ENCODE peak calls at places on chromosomes 2 and 18, in nine cellular contexts. Y is PC-3, N is GM23338, H is OCI-LY7, B is GM23248, L is neural progenitor cell, A is SK-N-SH, I is HCT116, J is MM.1S. K is an unnamed sample.

GRCh38 chr2:98436734-98437133 is 7.9 kb upstream of the INPP4A start:
- DNase-seq in Y (no peak), I (no peak), J (no peak), A (no peak), B (no peak), L (no peak), N (peak; percentile 70), H (no peak), K (no peak)

GRCh38 chr2:175883586-175884194 is 118.4 kb downstream of the LNPK start:
- DNase-seq in B (no peak), L (no peak), A (no peak), N (peak; percentile 64), Y (no peak), I (no peak), H (no peak), J (no peak), K (no peak)

GRCh38 chr2:241014764-241015163 is 16.3 kb downstream of the SNED1 start:
- DNase-seq in Y (no peak), I (no peak), H (no peak), N (no peak), J (no peak), B (no peak), A (no peak), L (no peak), K (no peak)

GRCh38 chr2:78024991-78025390 is 502.8 kb upstream of the LRRTM4 start:
- DNase-seq in L (no peak), Y (no peak), N (no peak), I (no peak), J (no peak), A (no peak), H (no peak), B (no peak), K (no peak)

GRCh38 chr2:35871672-35872071 is 483.9 kb upstream of the CRIM1 start:
- DNase-seq in J (no peak), H (no peak), Y (peak; percentile 61), I (peak; percentile 1), N (peak; percentile 41), B (peak; percentile 49), A (peak; percentile 19), L (no peak), K (no peak)

GRCh38 chr2:72955188-72956049 is 38.1 kb downstream of the EMX1 start:
- DNase-seq in L (peak; percentile 93), A (no peak), I (no peak), B (no peak), J (no peak), Y (no peak), H (no peak), N (no peak), K (no peak)

GRCh38 chr2:8278709-8279354 is 403.0 kb upstream of the ID2 start:
- DNase-seq in Y (no peak), I (no peak), H (no peak), L (no peak), B (no peak), J (no peak), N (no peak), A (no peak), K (no peak)

GRCh38 chr18:73948497-73948896 is 199.1 kb downstream of the FBXO15 start:
- DNase-seq in H (no peak), A (no peak), N (no peak), J (no peak), I (no peak), L (no peak), Y (no peak), B (no peak), K (no peak)

GRCh38 chr2:131425191-131426021 is 50.5 kb upstream of the TUBA3D start:
- DNase-seq in J (no peak), B (no peak), H (no peak), N (peak; percentile 42), Y (no peak), L (peak; percentile 39), A (peak; percentile 69), I (no peak), K (peak; percentile 7)

GRCh38 chr2:8580316-8581047 is 101.4 kb upstream of the ID2 start:
- DNase-seq in H (peak; percentile 41), L (no peak), Y (no peak), J (no peak), A (no peak), I (no peak), N (no peak), B (no peak), K (no peak)

GRCh38 chr2:135048122-135048521 is 875 bp upstream of the MAP3K19 start:
- DNase-seq in B (no peak), J (no peak), I (no peak), Y (no peak), N (no peak), A (no peak), H (no peak), L (no peak), K (no peak)

GRCh38 chr2:53819627-53820026 is 32.8 kb downstream of the ERLEC1 start:
- DNase-seq in H (no peak), A (no peak), N (peak; percentile 42), I (no peak), J (no peak), Y (no peak), L (no peak), B (no peak), K (no peak)

GRCh38 chr2:145638675-145639074 is 1118.8 kb upstream of the ZEB2 start:
- DNase-seq in Y (peak; percentile 13), I (no peak), H (no peak), N (peak; percentile 21), J (no peak), L (no peak), A (peak; percentile 1), B (no peak), K (no peak)

GRCh38 chr2:211103989-211104388 is 547.6 kb downstream of the CPS1 start:
- DNase-seq in A (no peak), H (no peak), I (no peak), J (no peak), Y (peak; percentile 31), B (no peak), N (no peak), L (no peak), K (peak; percentile 10)

GRCh38 chr2:1736997-1737480 is 7.3 kb downstream of the PXDN start:
- DNase-seq in N (no peak), Y (peak; percentile 92), L (no peak), H (no peak), J (no peak), I (no peak), B (peak; percentile 82), A (peak; percentile 80), K (no peak)

GRCh38 chr2:190663348-190663747 is 14.5 kb downstream of the NAB1 start:
- DNase-seq in B (peak; percentile 47), Y (peak; percentile 18), I (no peak), J (no peak), N (no peak), A (no peak), L (no peak), H (no peak), K (no peak)

GRCh38 chr2:63668464-63668863 is 79.7 kb downstream of the MDH1 start:
- DNase-seq in A (no peak), L (no peak), B (no peak), J (no peak), H (no peak), Y (no peak), I (no peak), N (peak; percentile 17), K (no peak)

GRCh38 chr2:164009801-164010337 is 274.1 kb upstream of the FIGN start:
- DNase-seq in I (no peak), J (no peak), H (no peak), A (no peak), B (no peak), L (no peak), N (no peak), Y (no peak), K (no peak)

GRCh38 chr2:71492112-71492511 is 38.8 kb downstream of the DYSF start:
- DNase-seq in L (no peak), I (no peak), B (no peak), A (no peak), Y (peak; percentile 87), N (no peak), J (no peak), H (no peak), K (no peak)

GRCh38 chr2:175463639-175464310 is 282.3 kb upstream of the ATP5MC3 start:
- DNase-seq in B (no peak), L (no peak), J (no peak), I (no peak), A (no peak), Y (no peak), H (no peak), N (peak; percentile 43), K (no peak)

GRCh38 chr2:237702439-237703397 is 75.3 kb downstream of the LRRFIP1 start:
- DNase-seq in H (no peak), J (peak; percentile 35), B (peak; percentile 83), I (no peak), Y (no peak), N (peak; percentile 80), A (peak; percentile 75), L (peak; percentile 51), K (peak; percentile 72)

GRCh38 chr2:180184506-180184905 is 177.4 kb upstream of the CWC22 start:
- DNase-seq in B (peak; percentile 80), L (no peak), N (no peak), J (no peak), Y (no peak), H (no peak), A (no peak), I (no peak), K (no peak)
- TF ChIP-seq EZH2phosphoT487 in B (peak; percentile 58), L (no peak), N (no peak), J (no peak), Y (no peak), H (no peak), A (no peak), I (no peak), K (no peak)

GRCh38 chr2:230124792-230125452 is 56.2 kb upstream of the SLC16A14 start:
- DNase-seq in L (no peak), Y (no peak), J (no peak), B (no peak), N (no peak), I (no peak), A (no peak), H (no peak), K (no peak)
- TF ChIP-seq EZH2phosphoT487 in L (no peak), Y (no peak), J (no peak), B (no peak), N (no peak), I (no peak), A (no peak), H (no peak), K (no peak)

DNA sequence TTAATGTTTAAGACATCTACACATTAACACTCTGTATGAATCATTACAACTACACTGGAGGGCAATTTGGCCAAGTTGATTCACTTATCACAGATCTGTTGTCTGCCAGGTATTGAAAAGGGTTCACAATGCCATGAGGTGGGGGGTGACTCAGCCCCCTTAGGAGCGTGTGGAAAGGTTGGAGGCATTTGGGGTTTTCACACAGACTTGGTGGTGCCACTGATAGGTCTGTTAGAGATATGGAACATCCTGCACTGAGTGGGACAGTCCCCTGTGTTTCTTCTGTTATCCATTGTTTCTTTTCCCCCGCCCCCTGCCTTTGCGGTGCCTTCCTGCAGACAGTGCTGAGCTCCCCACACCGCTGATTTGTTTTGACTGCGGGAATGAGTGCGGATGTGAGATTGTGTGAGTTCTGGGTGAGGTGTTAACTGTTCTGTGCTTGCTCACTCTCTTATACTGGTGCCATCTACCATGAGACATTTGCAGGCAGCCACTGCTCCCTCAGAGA is 9.3 kb upstream of the TSN start:
- DNase-seq in B (no peak), A (no peak), Y (no peak), L (no peak), I (no peak), J (no peak), N (no peak), H (no peak), K (no peak)
- TF ChIP-seq EZH2phosphoT487 in B (no peak), A (no peak), Y (no peak), L (no peak), I (no peak), J (no peak), N (no peak), H (no peak), K (no peak)

GRCh38 chr2:100213595-100213994 is 71.2 kb upstream of the AFF3 start:
- DNase-seq in L (no peak), J (no peak), I (no peak), N (no peak), Y (no peak), H (no peak), A (no peak), B (no peak), K (no peak)
- TF ChIP-seq EZH2phosphoT487 in L (no peak), J (no peak), I (no peak), N (no peak), Y (no peak), H (no peak), A (no peak), B (no peak), K (no peak)